ENCODE peak calls at places on chromosomes 4 and X, in four cellular contexts. One of them, this sample, is unnamed.

GRCh38 chr4:7832331-7832730 is 107.3 kb downstream of the AFAP1 start:
- DNase-seq in memory B cell: no peak
- DNase-seq in ELF-1: no peak
- DNase-seq in hippocampal formation: no peak
- DNase-seq in this sample: no peak

GRCh38 chrX:39652336-39652735 is 445.4 kb downstream of the BCOR start:
- DNase-seq in hippocampal formation: peak
- DNase-seq in memory B cell: no peak
- DNase-seq in ELF-1: peak
- DNase-seq in this sample: no peak

GRCh38 chr4:57055873-57056272 is 54.3 kb downstream of the IGFBP7 start:
- DNase-seq in ELF-1: peak
- DNase-seq in memory B cell: no peak
- DNase-seq in hippocampal formation: no peak
- DNase-seq in this sample: no peak

GRCh38 chr4:3302786-3303444 is 10.1 kb downstream of the RGS12 start:
- DNase-seq in hippocampal formation: no peak
- DNase-seq in ELF-1: no peak
- DNase-seq in memory B cell: no peak
- DNase-seq in this sample: no peak

GRCh38 chr4:48180234-48180633 is 46.2 kb upstream of the TXK start:
- DNase-seq in ELF-1: no peak
- DNase-seq in memory B cell: no peak
- DNase-seq in hippocampal formation: no peak
- DNase-seq in this sample: no peak

GRCh38 chr4:113760852-113761681 is 471 bp downstream of the CAMK2D start:
- DNase-seq in memory B cell: peak
- DNase-seq in hippocampal formation: peak
- DNase-seq in ELF-1: peak
- DNase-seq in this sample: peak

GRCh38 chr4:864456-865120 is 38.7 kb upstream of the CPLX1 start:
- DNase-seq in memory B cell: no peak
- DNase-seq in hippocampal formation: no peak
- DNase-seq in ELF-1: no peak
- DNase-seq in this sample: no peak

GRCh38 chr4:163137581-163137980 is 29.1 kb downstream of the NAF1 start:
- DNase-seq in ELF-1: no peak
- DNase-seq in memory B cell: no peak
- DNase-seq in hippocampal formation: no peak
- DNase-seq in this sample: no peak

GRCh38 chr4:6548201-6548881 is 26.6 kb upstream of the MAN2B2 start:
- DNase-seq in ELF-1: peak
- DNase-seq in hippocampal formation: no peak
- DNase-seq in memory B cell: no peak
- DNase-seq in this sample: no peak

GRCh38 chrX:48957477-48957826 is at the start of gene OTUD5:
- DNase-seq in memory B cell: no peak
- DNase-seq in ELF-1: no peak
- DNase-seq in hippocampal formation: peak
- DNase-seq in this sample: peak

GRCh38 chr4:150004481-150004880 is 73.8 kb upstream of the DCLK2 start:
- DNase-seq in hippocampal formation: no peak
- DNase-seq in ELF-1: no peak
- DNase-seq in memory B cell: no peak
- DNase-seq in this sample: no peak

GRCh38 chrX:1451676-1452496 is 823 bp downstream of the ASMTL start:
- DNase-seq in memory B cell: peak
- DNase-seq in ELF-1: no peak
- DNase-seq in hippocampal formation: no peak
- DNase-seq in this sample: no peak